ENCODE peak calls at places on chromosomes 2 and 18, in four cellular contexts. One of them, this sample, is unnamed.

GRCh38 chr2:77629529-77629928 is 107.4 kb upstream of the LRRTM4 start:
- DNase-seq in IMR-90: no peak
- DNase-seq in spleen: no peak
- DNase-seq in foreskin fibroblast: no peak
- DNase-seq in this sample: no peak

GRCh38 chr2:168518555-168519066 is 62.5 kb downstream of the CERS6 start:
- DNase-seq in IMR-90: peak
- DNase-seq in spleen: no peak
- DNase-seq in foreskin fibroblast: no peak
- DNase-seq in this sample: no peak

GRCh38 chr2:121309801-121310200 is 24.8 kb upstream of the TFCP2L1 start:
- DNase-seq in foreskin fibroblast: no peak
- DNase-seq in spleen: peak
- DNase-seq in IMR-90: no peak
- DNase-seq in this sample: no peak

GRCh38 chr18:76588591-76589303 is 93.7 kb upstream of the ZNF516 start:
- DNase-seq in foreskin fibroblast: no peak
- DNase-seq in IMR-90: no peak
- DNase-seq in spleen: no peak
- DNase-seq in this sample: no peak

GRCh38 chr2:216188956-216189355 is 79.8 kb downstream of the XRCC5 start:
- DNase-seq in spleen: no peak
- DNase-seq in IMR-90: peak
- DNase-seq in foreskin fibroblast: peak
- DNase-seq in this sample: peak

GRCh38 chr2:182366625-182367024 is 60.2 kb downstream of the PDE1A start:
- DNase-seq in spleen: no peak
- DNase-seq in IMR-90: peak
- DNase-seq in foreskin fibroblast: peak
- DNase-seq in this sample: peak

GRCh38 chr2:96147593-96148201 is 2.5 kb upstream of the DUSP2 start:
- DNase-seq in IMR-90: no peak
- DNase-seq in spleen: peak
- DNase-seq in foreskin fibroblast: no peak
- DNase-seq in this sample: no peak

GRCh38 chr2:228417966-228418365 is 236.5 kb upstream of the SPHKAP start:
- DNase-seq in spleen: no peak
- DNase-seq in IMR-90: no peak
- DNase-seq in foreskin fibroblast: peak
- DNase-seq in this sample: no peak

GRCh38 chr2:223093436-223093839 is 41.4 kb downstream of the KCNE4 start:
- DNase-seq in spleen: no peak
- DNase-seq in IMR-90: peak
- DNase-seq in foreskin fibroblast: no peak
- DNase-seq in this sample: peak

GRCh38 chr2:26860451-26860850 is 12.5 kb downstream of the DPYSL5 start:
- DNase-seq in spleen: no peak
- DNase-seq in foreskin fibroblast: no peak
- DNase-seq in IMR-90: no peak
- DNase-seq in this sample: no peak

GRCh38 chr18:59056706-59057492 is 82.8 kb upstream of the SEC11C start:
- DNase-seq in foreskin fibroblast: peak
- DNase-seq in spleen: peak
- DNase-seq in IMR-90: peak
- DNase-seq in this sample: no peak

GRCh38 chr2:84904717-84905174 is 710 bp upstream of the TMSB10 start:
- DNase-seq in spleen: peak
- DNase-seq in IMR-90: peak
- DNase-seq in foreskin fibroblast: no peak
- DNase-seq in this sample: no peak

GRCh38 chr2:210966330-210966729 is 409.9 kb downstream of the CPS1 start:
- DNase-seq in foreskin fibroblast: no peak
- DNase-seq in spleen: no peak
- DNase-seq in IMR-90: no peak
- DNase-seq in this sample: no peak

GRCh38 chr2:15797231-15797945 is 143.0 kb upstream of the MYCN start:
- DNase-seq in foreskin fibroblast: no peak
- DNase-seq in spleen: peak
- DNase-seq in IMR-90: no peak
- DNase-seq in this sample: no peak

GRCh38 chr2:240789501-240790369 is 30.3 kb downstream of the KIF1A start:
- DNase-seq in IMR-90: no peak
- DNase-seq in foreskin fibroblast: no peak
- DNase-seq in spleen: peak
- DNase-seq in this sample: no peak

GRCh38 chr2:33559336-33559735 is 39.8 kb downstream of the FAM98A start:
- DNase-seq in IMR-90: no peak
- DNase-seq in spleen: no peak
- DNase-seq in foreskin fibroblast: no peak
- DNase-seq in this sample: no peak

GRCh38 chr2:8475349-8476045 is 206.4 kb upstream of the ID2 start:
- DNase-seq in IMR-90: no peak
- DNase-seq in spleen: no peak
- DNase-seq in foreskin fibroblast: no peak
- DNase-seq in this sample: no peak

GRCh38 chr2:33229646-33230045 is 246.8 kb upstream of the RASGRP3 start:
- DNase-seq in spleen: no peak
- DNase-seq in foreskin fibroblast: no peak
- DNase-seq in IMR-90: no peak
- DNase-seq in this sample: no peak

GRCh38 chr2:26477911-26478253 is at the start of gene OTOF:
- DNase-seq in foreskin fibroblast: peak
- DNase-seq in IMR-90: peak
- DNase-seq in spleen: no peak
- DNase-seq in this sample: peak

GRCh38 chr18:8480506-8481328 is 128.5 kb upstream of the RAB12 start:
- DNase-seq in IMR-90: peak
- DNase-seq in foreskin fibroblast: peak
- DNase-seq in spleen: no peak
- DNase-seq in this sample: peak

GRCh38 chr2:20528713-20529112 is 81.8 kb downstream of the RHOB start:
- DNase-seq in foreskin fibroblast: no peak
- DNase-seq in spleen: no peak
- DNase-seq in IMR-90: no peak
- DNase-seq in this sample: no peak

GRCh38 chr2:190277234-190278112 is 42.2 kb downstream of the HIBCH start:
- DNase-seq in IMR-90: peak
- DNase-seq in spleen: no peak
- DNase-seq in foreskin fibroblast: peak
- DNase-seq in this sample: peak

GRCh38 chr2:67234443-67234842 is 162.7 kb upstream of the ETAA1 start:
- DNase-seq in spleen: no peak
- DNase-seq in foreskin fibroblast: peak
- DNase-seq in IMR-90: peak
- DNase-seq in this sample: peak

GRCh38 chr2:109246616-109247015 is 117.6 kb downstream of the SH3RF3 start:
- DNase-seq in spleen: peak
- DNase-seq in IMR-90: no peak
- DNase-seq in foreskin fibroblast: no peak
- DNase-seq in this sample: no peak

GRCh38 chr2:9675369-9676351 is 44.9 kb upstream of the YWHAQ start:
- DNase-seq in foreskin fibroblast: peak
- DNase-seq in spleen: no peak
- DNase-seq in IMR-90: peak
- DNase-seq in this sample: peak

GRCh38 chr2:147843864-147844690 is 752 bp upstream of the ACVR2A start:
- DNase-seq in IMR-90: peak
- DNase-seq in foreskin fibroblast: peak
- DNase-seq in spleen: peak
- DNase-seq in this sample: peak

GRCh38 chr2:218393750-218394290 is 5.8 kb upstream of the CTDSP1 start:
- DNase-seq in foreskin fibroblast: no peak
- DNase-seq in spleen: no peak
- DNase-seq in IMR-90: no peak
- DNase-seq in this sample: no peak

GRCh38 chr2:222709191-222709891 is 37.9 kb downstream of the MOGAT1 start:
- DNase-seq in foreskin fibroblast: peak
- DNase-seq in IMR-90: peak
- DNase-seq in spleen: no peak
- DNase-seq in this sample: peak

GRCh38 chr18:27685807-27686412 is 491.0 kb downstream of the CDH2 start:
- DNase-seq in IMR-90: peak
- DNase-seq in foreskin fibroblast: peak
- DNase-seq in spleen: no peak
- DNase-seq in this sample: peak

GRCh38 chr2:151156943-151157705 is 104.5 kb downstream of the RBM43 start:
- DNase-seq in spleen: no peak
- DNase-seq in foreskin fibroblast: peak
- DNase-seq in IMR-90: peak
- DNase-seq in this sample: no peak

GRCh38 chr2:233556756-233557736 is 9.5 kb downstream of the USP40 start:
- DNase-seq in spleen: no peak
- DNase-seq in foreskin fibroblast: peak
- DNase-seq in IMR-90: peak
- DNase-seq in this sample: peak

GRCh38 chr2:42794271-42795046 is 2.1 kb upstream of the HAAO start:
- DNase-seq in spleen: peak
- DNase-seq in IMR-90: no peak
- DNase-seq in foreskin fibroblast: peak
- DNase-seq in this sample: no peak
- TF ChIP-seq CTCF in spleen: no peak
- TF ChIP-seq CTCF in IMR-90: no peak
- TF ChIP-seq CTCF in foreskin fibroblast: peak
- TF ChIP-seq CTCF in this sample: peak

GRCh38 chr2:176583530-176584101 is 314.4 kb downstream of the MTX2 start:
- DNase-seq in spleen: no peak
- DNase-seq in IMR-90: peak
- DNase-seq in foreskin fibroblast: no peak
- DNase-seq in this sample: no peak
- H3K4me3 ChIP-seq in spleen: no peak
- H3K4me3 ChIP-seq in IMR-90: no peak
- H3K4me3 ChIP-seq in foreskin fibroblast: no peak
- H3K4me3 ChIP-seq in this sample: no peak

GRCh38 chr18:68623342-68623741 is 91.6 kb downstream of the TMX3 start:
- DNase-seq in foreskin fibroblast: peak
- DNase-seq in spleen: no peak
- DNase-seq in IMR-90: peak
- DNase-seq in this sample: peak
- TF ChIP-seq CTCF in foreskin fibroblast: peak
- TF ChIP-seq CTCF in spleen: no peak
- TF ChIP-seq CTCF in IMR-90: peak
- TF ChIP-seq CTCF in this sample: peak

GRCh38 chr2:157441072-157441454 is 2.8 kb downstream of the CYTIP start:
- DNase-seq in foreskin fibroblast: no peak
- DNase-seq in spleen: no peak
- DNase-seq in IMR-90: no peak
- DNase-seq in this sample: no peak
- H3K4me3 ChIP-seq in foreskin fibroblast: no peak
- H3K4me3 ChIP-seq in spleen: peak
- H3K4me3 ChIP-seq in IMR-90: no peak
- H3K4me3 ChIP-seq in this sample: no peak

DNA sequence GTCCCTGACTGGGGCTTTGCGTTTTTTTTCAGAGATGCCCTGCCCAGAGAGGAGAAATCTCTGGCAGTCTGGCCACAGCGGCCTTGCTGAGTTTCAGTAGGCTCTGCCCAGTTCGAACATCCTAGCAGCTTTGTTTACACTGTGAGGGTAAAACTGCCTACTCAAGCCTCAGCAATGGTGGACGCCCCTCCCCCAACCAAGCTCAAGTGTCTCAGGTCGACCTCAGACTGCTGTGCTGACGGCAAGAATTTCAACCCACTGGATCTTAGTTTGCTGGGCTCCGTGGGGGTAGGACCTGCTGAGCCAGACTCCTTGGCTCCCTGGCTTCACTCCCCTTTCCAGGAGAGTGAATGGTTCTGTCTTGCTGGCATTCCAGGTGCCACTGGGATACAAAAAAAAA is 31.7 kb downstream of the L3MBTL4 start:
- DNase-seq in spleen: no peak
- DNase-seq in IMR-90: no peak
- DNase-seq in foreskin fibroblast: no peak
- DNase-seq in this sample: no peak
- TF ChIP-seq CTCF in spleen: no peak
- TF ChIP-seq CTCF in IMR-90: no peak
- TF ChIP-seq CTCF in foreskin fibroblast: no peak
- TF ChIP-seq CTCF in this sample: no peak

GRCh38 chr2:149562304-149562703 is 25.3 kb downstream of the MMADHC start:
- DNase-seq in IMR-90: peak
- DNase-seq in foreskin fibroblast: no peak
- DNase-seq in spleen: no peak
- DNase-seq in this sample: no peak
- H3K4me3 ChIP-seq in IMR-90: peak
- H3K4me3 ChIP-seq in foreskin fibroblast: no peak
- H3K4me3 ChIP-seq in spleen: no peak
- H3K4me3 ChIP-seq in this sample: no peak

This sample was measured in AG09309.